ENCODE peak calls at places on chromosomes 7 and 10, in eight cellular contexts. X, O, T, G, P, E, H and Z are unnamed samples.

GRCh38 chr10:46288601-46289206 is 1.9 kb downstream of the ANTXRL start:
- DNase-seq in X (no peak), O (no peak), T (no peak), G (no peak), P (no peak), E (no peak), H (no peak), Z (no peak)

GRCh38 chr7:17062433-17063383 is 180.9 kb upstream of the AGR3 start:
- DNase-seq in X (peak), O (no peak), T (no peak), G (no peak), P (peak), E (no peak), H (no peak), Z (no peak)

GRCh38 chr7:120951826-120952225 is 1.2 kb downstream of the ING3 start:
- DNase-seq in X (no peak), O (no peak), T (no peak), G (no peak), P (no peak), E (no peak), H (no peak), Z (no peak)

GRCh38 chr10:77866598-77866997 is 60.0 kb downstream of the DLG5 start:
- DNase-seq in X (no peak), O (no peak), T (no peak), G (no peak), P (no peak), E (no peak), H (no peak), Z (no peak)

GRCh38 chr10:123909866-123910265 is 18.3 kb upstream of the CPXM2 start:
- DNase-seq in X (no peak), O (no peak), T (no peak), G (no peak), P (no peak), E (no peak), H (no peak), Z (no peak)

GRCh38 chr7:54932818-54933543 is 85.8 kb upstream of the EGFR start:
- DNase-seq in X (peak), O (peak), T (peak), G (peak), P (peak), E (peak), H (peak), Z (peak)

GRCh38 chr7:34162017-34162565 is 256.8 kb downstream of the BMPER start:
- DNase-seq in X (no peak), O (no peak), T (no peak), G (no peak), P (no peak), E (no peak), H (no peak), Z (no peak)

GRCh38 chr7:126574276-126574675 is 678.5 kb downstream of the GRM8 start:
- DNase-seq in X (no peak), O (no peak), T (no peak), G (no peak), P (no peak), E (no peak), H (peak), Z (no peak)

GRCh38 chr10:76881477-76882220 is 756.0 kb downstream of the KCNMA1 start:
- DNase-seq in X (no peak), O (no peak), T (no peak), G (no peak), P (peak), E (no peak), H (no peak), Z (no peak)

GRCh38 chr7:89607797-89608196 is 546.5 kb upstream of the STEAP1 start:
- DNase-seq in X (no peak), O (no peak), T (no peak), G (no peak), P (no peak), E (no peak), H (no peak), Z (no peak)

GRCh38 chr7:6256709-6257535 is 15.5 kb downstream of the CYTH3 start:
- DNase-seq in X (peak), O (peak), T (peak), G (peak), P (peak), E (no peak), H (peak), Z (no peak)

GRCh38 chr10:13182424-13182823 is 21.1 kb downstream of the MCM10 start:
- DNase-seq in X (no peak), O (no peak), T (no peak), G (no peak), P (no peak), E (no peak), H (no peak), Z (no peak)

GRCh38 chr7:142420554-142421362 is 162.9 kb upstream of the PRSS58 start:
- DNase-seq in X (peak), O (no peak), T (no peak), G (no peak), P (peak), E (peak), H (peak), Z (no peak)

GRCh38 chr7:28573059-28573553 is 160.8 kb downstream of the CREB5 start:
- DNase-seq in X (peak), O (no peak), T (no peak), G (peak), P (peak), E (no peak), H (peak), Z (no peak)

GRCh38 chr7:111682576-111683372 is 120.5 kb upstream of the IMMP2L start:
- DNase-seq in X (no peak), O (no peak), T (no peak), G (no peak), P (no peak), E (no peak), H (no peak), Z (no peak)

GRCh38 chr7:158804335-158804734 is 25.0 kb downstream of the ESYT2 start:
- DNase-seq in X (no peak), O (no peak), T (no peak), G (no peak), P (no peak), E (no peak), H (no peak), Z (no peak)

GRCh38 chr10:11012476-11012875 is 5.2 kb upstream of the CELF2 start:
- DNase-seq in X (no peak), O (peak), T (no peak), G (no peak), P (no peak), E (no peak), H (no peak), Z (no peak)

GRCh38 chr7:22109761-22110160 is 164.1 kb upstream of the CDCA7L start:
- DNase-seq in X (peak), O (peak), T (no peak), G (peak), P (peak), E (peak), H (peak), Z (no peak)

GRCh38 chr7:45421096-45421495 is 153.1 kb upstream of the ADCY1 start:
- DNase-seq in X (peak), O (no peak), T (no peak), G (no peak), P (peak), E (no peak), H (no peak), Z (no peak)

GRCh38 chr7:94412762-94413322 is 18.1 kb downstream of the COL1A2 start:
- DNase-seq in X (peak), O (no peak), T (no peak), G (no peak), P (peak), E (no peak), H (no peak), Z (no peak)

GRCh38 chr10:60351191-60351853 is 38.4 kb downstream of the ANK3 start:
- DNase-seq in X (no peak), O (no peak), T (no peak), G (no peak), P (no peak), E (no peak), H (no peak), Z (no peak)

GRCh38 chr7:48161407-48162125 is 9.7 kb upstream of the ABCA13 start:
- DNase-seq in X (no peak), O (no peak), T (no peak), G (no peak), P (no peak), E (no peak), H (peak), Z (no peak)

GRCh38 chr10:3331104-3331645 is 158.6 kb upstream of the PITRM1 start:
- DNase-seq in X (no peak), O (no peak), T (no peak), G (no peak), P (no peak), E (no peak), H (no peak), Z (no peak)

GRCh38 chr10:129971381-129972144 is 7.5 kb upstream of the EBF3 start:
- DNase-seq in X (peak), O (peak), T (no peak), G (peak), P (peak), E (no peak), H (no peak), Z (no peak)

GRCh38 chr7:5596896-5597246 is 173.2 kb upstream of the TNRC18 start:
- DNase-seq in X (no peak), O (no peak), T (no peak), G (no peak), P (no peak), E (no peak), H (no peak), Z (no peak)

GRCh38 chr10:786666-787512 is 97.4 kb upstream of the DIP2C start:
- DNase-seq in X (no peak), O (peak), T (peak), G (no peak), P (no peak), E (no peak), H (no peak), Z (no peak)

GRCh38 chr7:111727905-111728634 is 165.8 kb upstream of the IMMP2L start:
- DNase-seq in X (no peak), O (no peak), T (no peak), G (no peak), P (no peak), E (no peak), H (no peak), Z (no peak)

GRCh38 chr7:83178796-83179195 is 16.1 kb upstream of the PCLO start:
- DNase-seq in X (peak), O (no peak), T (no peak), G (no peak), P (no peak), E (no peak), H (peak), Z (no peak)

GRCh38 chr10:132366006-132366405 is 31.0 kb upstream of the PWWP2B start:
- DNase-seq in X (no peak), O (peak), T (no peak), G (no peak), P (no peak), E (no peak), H (no peak), Z (no peak)

GRCh38 chr7:7868245-7868899 is 100.2 kb upstream of the GLCCI1 start:
- DNase-seq in X (no peak), O (no peak), T (no peak), G (no peak), P (no peak), E (no peak), H (no peak), Z (no peak)

GRCh38 chr10:6017781-6018354 is 40.5 kb upstream of the IL15RA start:
- DNase-seq in X (no peak), O (no peak), T (no peak), G (no peak), P (no peak), E (no peak), H (no peak), Z (no peak)

GRCh38 chr10:20863008-20863407 is 34.1 kb downstream of the NEBL start:
- DNase-seq in X (no peak), O (no peak), T (no peak), G (no peak), P (no peak), E (no peak), H (no peak), Z (no peak)

GRCh38 chr7:30916255-30916654 is 4.6 kb downstream of the AQP1 start:
- DNase-seq in X (no peak), O (no peak), T (no peak), G (no peak), P (no peak), E (no peak), H (no peak), Z (no peak)

GRCh38 chr7:30915751-30916150 is 4.1 kb downstream of the AQP1 start:
- DNase-seq in X (no peak), O (peak), T (no peak), G (no peak), P (no peak), E (no peak), H (no peak), Z (no peak)

GRCh38 chr7:30913821-30914515 is 2.3 kb downstream of the AQP1 start:
- DNase-seq in X (no peak), O (no peak), T (no peak), G (no peak), P (no peak), E (no peak), H (no peak), Z (no peak)

GRCh38 chr7:30912986-30913671 is 1.5 kb downstream of the AQP1 start:
- DNase-seq in X (no peak), O (no peak), T (no peak), G (peak), P (no peak), E (no peak), H (no peak), Z (no peak)

DNA sequence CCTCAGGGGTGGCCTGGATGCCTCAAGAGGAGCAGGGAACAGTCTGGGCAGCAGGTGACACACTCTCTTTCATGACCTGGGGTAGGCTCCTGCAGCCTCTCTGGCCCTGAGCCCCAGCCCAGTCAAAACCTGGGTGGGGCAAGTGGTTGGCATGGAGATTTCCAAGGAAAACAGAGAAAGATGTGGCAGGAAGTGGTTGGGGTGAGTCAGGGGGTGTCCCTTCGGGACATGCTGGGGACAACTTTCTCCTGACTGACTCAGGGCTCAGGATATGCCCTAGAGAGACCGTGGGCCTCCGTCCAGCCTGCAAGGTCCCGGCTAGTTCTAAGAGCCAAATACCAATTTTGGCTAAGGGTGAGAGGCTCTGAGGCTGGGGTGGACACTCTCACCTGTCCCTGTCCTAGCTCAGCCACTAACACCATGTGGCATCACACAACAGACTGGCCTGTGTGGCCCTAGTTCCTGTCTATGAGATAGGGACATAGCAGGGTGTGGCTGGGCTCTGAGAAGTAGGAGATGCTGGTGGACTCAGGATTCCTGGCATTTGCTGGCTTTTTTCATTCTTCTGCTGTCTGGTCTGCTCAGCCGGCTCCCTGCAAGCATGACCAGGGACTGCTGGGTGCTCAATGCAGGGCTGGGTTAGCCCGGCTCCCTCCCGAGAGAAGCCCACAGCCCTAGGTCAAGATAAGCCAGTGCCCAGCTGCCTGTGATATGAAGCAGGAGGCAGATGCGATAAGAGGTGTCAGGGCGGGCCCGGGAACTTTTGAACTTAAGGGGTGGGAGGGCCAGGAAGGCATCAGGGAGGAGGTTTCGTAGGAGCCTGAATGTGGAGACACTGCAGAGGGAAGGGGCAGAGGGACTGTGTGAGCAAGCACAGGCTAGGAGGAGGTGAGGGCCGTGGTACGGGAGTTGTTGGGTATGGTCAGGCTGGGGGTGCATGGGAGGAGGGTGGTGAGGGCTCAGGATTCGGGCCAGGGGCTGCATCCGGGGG is 3.3 kb downstream of the AQP1 start:
- DNase-seq in X (peak), O (peak), T (peak), G (no peak), P (peak), E (peak), H (peak), Z (peak)
- H3K4me3 ChIP-seq in X (no peak), O (peak), T (peak), G (peak), P (no peak), E (no peak), H (no peak), Z (peak)

GRCh38 chr7:87627634-87627994 is 584 bp upstream of the RUNDC3B start:
- DNase-seq in X (no peak), O (peak), T (no peak), G (peak), P (no peak), E (no peak), H (no peak), Z (no peak)
- H3K4me3 ChIP-seq in X (peak), O (peak), T (peak), G (peak), P (peak), E (peak), H (peak), Z (peak)

GRCh38 chr10:103838851-103839512 is 16.4 kb downstream of the SH3PXD2A start:
- DNase-seq in X (no peak), O (no peak), T (no peak), G (no peak), P (no peak), E (no peak), H (no peak), Z (no peak)
- H3K4me3 ChIP-seq in X (no peak), O (no peak), T (no peak), G (no peak), P (no peak), E (no peak), H (no peak), Z (no peak)

GRCh38 chr7:30162133-30162532 is 27.3 kb downstream of the MTURN start:
- DNase-seq in X (no peak), O (no peak), T (no peak), G (no peak), P (no peak), E (no peak), H (no peak), Z (no peak)

GRCh38 chr7:30164567-30164966 is 29.8 kb downstream of the MTURN start:
- DNase-seq in X (peak), O (no peak), T (no peak), G (no peak), P (peak), E (peak), H (peak), Z (no peak)

GRCh38 chr7:30165590-30165989 is 30.8 kb downstream of the MTURN start:
- DNase-seq in X (no peak), O (no peak), T (no peak), G (no peak), P (no peak), E (no peak), H (no peak), Z (no peak)

GRCh38 chr7:30162622-30163124 is 27.9 kb downstream of the MTURN start:
- DNase-seq in X (peak), O (no peak), T (no peak), G (no peak), P (peak), E (no peak), H (peak), Z (no peak)

GRCh38 chr7:30163231-30163894 is 28.6 kb downstream of the MTURN start:
- DNase-seq in X (no peak), O (peak), T (no peak), G (no peak), P (no peak), E (no peak), H (peak), Z (no peak)
- H3K4me3 ChIP-seq in X (no peak), O (peak), T (no peak), G (no peak), P (no peak), E (no peak), H (no peak), Z (peak)

DNA sequence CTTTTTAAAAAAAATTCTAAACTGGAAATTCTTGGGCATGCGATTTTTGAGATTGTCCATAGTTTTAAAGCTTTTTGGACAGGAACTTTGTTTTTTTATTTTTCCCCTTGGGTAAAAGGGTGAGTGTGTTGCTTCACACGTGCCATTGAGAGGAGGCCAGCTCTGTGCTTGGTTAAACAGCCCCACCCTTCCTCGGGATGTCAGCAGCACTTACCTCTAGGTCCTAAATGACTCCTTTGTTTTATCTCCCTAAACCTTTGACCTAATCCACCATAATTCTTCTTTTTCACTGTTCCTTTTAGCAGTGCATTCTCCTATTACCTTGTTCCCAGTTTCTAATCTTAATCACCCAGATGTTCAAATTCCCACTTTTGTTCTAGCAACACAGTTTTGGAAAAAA is 83.5 kb downstream of the SEMA3D start:
- DNase-seq in X (peak), O (no peak), T (peak), G (no peak), P (peak), E (peak), H (no peak), Z (no peak)
- H3K4me3 ChIP-seq in X (no peak), O (no peak), T (no peak), G (no peak), P (no peak), E (peak), H (no peak), Z (no peak)

GRCh38 chr10:109114578-109114977 is 808.7 kb downstream of the XPNPEP1 start:
- DNase-seq in X (no peak), O (no peak), T (no peak), G (no peak), P (no peak), E (no peak), H (no peak), Z (no peak)

GRCh38 chr10:109115179-109115578 is 808.1 kb downstream of the XPNPEP1 start:
- DNase-seq in X (no peak), O (no peak), T (no peak), G (no peak), P (no peak), E (no peak), H (no peak), Z (no peak)
- H3K4me3 ChIP-seq in X (no peak), O (no peak), T (no peak), G (no peak), P (no peak), E (no peak), H (no peak), Z (no peak)

GRCh38 chr10:90959826-90960225 is 38.9 kb upstream of the ANKRD1 start:
- DNase-seq in X (no peak), O (no peak), T (no peak), G (no peak), P (no peak), E (no peak), H (no peak), Z (no peak)

GRCh38 chr10:90963331-90963730 is 42.4 kb upstream of the ANKRD1 start:
- DNase-seq in X (no peak), O (no peak), T (no peak), G (no peak), P (no peak), E (no peak), H (no peak), Z (no peak)

GRCh38 chr10:90960355-90960814 is 39.5 kb upstream of the ANKRD1 start:
- DNase-seq in X (peak), O (no peak), T (no peak), G (no peak), P (peak), E (no peak), H (peak), Z (no peak)

GRCh38 chr10:90958781-90959180 is 37.9 kb upstream of the ANKRD1 start:
- DNase-seq in X (no peak), O (no peak), T (no peak), G (no peak), P (peak), E (no peak), H (no peak), Z (no peak)
- H3K4me3 ChIP-seq in X (no peak), O (no peak), T (no peak), G (no peak), P (no peak), E (no peak), H (no peak), Z (no peak)

DNA sequence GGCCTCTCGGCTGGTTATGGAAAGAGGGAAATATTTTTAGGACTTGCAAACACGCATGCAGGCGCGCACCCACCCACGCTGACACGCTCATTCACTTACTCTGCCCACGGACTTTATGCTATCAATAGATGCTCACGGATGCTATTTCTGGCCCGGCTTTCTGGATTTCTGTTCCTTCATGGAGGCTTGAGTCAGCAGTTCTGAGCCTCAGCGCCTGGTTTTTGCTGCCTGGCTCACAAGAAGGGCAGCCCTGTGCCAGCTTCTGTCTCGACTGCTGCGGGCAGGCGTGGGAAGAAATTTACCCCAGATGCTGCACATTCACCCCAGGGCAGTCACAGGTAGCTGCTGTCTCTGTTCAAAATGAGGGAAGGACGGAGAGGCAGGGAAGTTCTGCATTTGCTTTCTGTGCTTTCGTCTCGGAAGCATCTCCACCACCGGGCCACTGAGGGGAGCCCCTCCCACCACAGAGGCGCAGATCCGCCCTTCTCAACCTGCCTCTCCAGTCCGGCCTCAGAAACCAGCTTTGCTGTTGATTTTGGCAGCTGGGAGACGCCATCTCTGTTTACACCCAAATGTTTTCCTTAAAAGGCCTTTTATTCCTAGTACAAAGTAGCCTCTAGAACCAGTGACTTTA is 116.2 kb upstream of the BTBD16 start:
- DNase-seq in X (peak), O (no peak), T (peak), G (no peak), P (peak), E (no peak), H (peak), Z (peak)
- H3K4me3 ChIP-seq in X (no peak), O (no peak), T (no peak), G (no peak), P (peak), E (no peak), H (peak), Z (peak)